ENCODE peak calls at places on chromosome 3, in six cellular contexts. One of them, this sample, is unnamed.

GRCh38 chr3:72629191-72629611 is 219.0 kb downstream of the SHQ1 start:
- DNase-seq in NCI-H69: peak; percentile 19
- DNase-seq in SJCRH30: no peak
- DNase-seq in mesenchymal stem cell: no peak
- DNase-seq in NCI-H2171 treated with DMSO at 0.1 percent for 48 hours: no peak
- DNase-seq in adrenal gland: no peak
- DNase-seq in this sample: peak; percentile 75

GRCh38 chr3:43019168-43019765 is 40.2 kb downstream of the GASK1A start:
- DNase-seq in SJCRH30: no peak
- DNase-seq in mesenchymal stem cell: no peak
- DNase-seq in NCI-H69: no peak
- DNase-seq in NCI-H2171 treated with DMSO at 0.1 percent for 48 hours: no peak
- DNase-seq in adrenal gland: no peak
- DNase-seq in this sample: no peak

GRCh38 chr3:16140116-16140893 is 34.2 kb upstream of the GALNT15 start:
- DNase-seq in SJCRH30: no peak
- DNase-seq in mesenchymal stem cell: peak; percentile 88
- DNase-seq in adrenal gland: no peak
- DNase-seq in NCI-H2171 treated with DMSO at 0.1 percent for 48 hours: no peak
- DNase-seq in NCI-H69: no peak
- DNase-seq in this sample: peak; percentile 74

GRCh38 chr3:105970283-105970682 is 101.5 kb upstream of the CBLB start:
- DNase-seq in NCI-H2171 treated with DMSO at 0.1 percent for 48 hours: peak; percentile 52
- DNase-seq in SJCRH30: no peak
- DNase-seq in NCI-H69: peak; percentile 77
- DNase-seq in mesenchymal stem cell: peak; percentile 52
- DNase-seq in adrenal gland: peak; percentile 66
- DNase-seq in this sample: peak; percentile 93

GRCh38 chr3:134030382-134030753 is 643 bp upstream of the SLCO2A1 start:
- DNase-seq in NCI-H2171 treated with DMSO at 0.1 percent for 48 hours: peak; percentile 2
- DNase-seq in NCI-H69: peak; percentile 52
- DNase-seq in SJCRH30: no peak
- DNase-seq in adrenal gland: no peak
- DNase-seq in mesenchymal stem cell: no peak
- DNase-seq in this sample: no peak

GRCh38 chr3:63625161-63625560 is 27.3 kb upstream of the SNTN start:
- DNase-seq in mesenchymal stem cell: no peak
- DNase-seq in adrenal gland: peak; percentile 2
- DNase-seq in NCI-H69: peak; percentile 75
- DNase-seq in SJCRH30: no peak
- DNase-seq in NCI-H2171 treated with DMSO at 0.1 percent for 48 hours: no peak
- DNase-seq in this sample: peak; percentile 89

GRCh38 chr3:73056365-73057150 is 4.9 kb upstream of the EBLN2 start:
- DNase-seq in mesenchymal stem cell: peak; percentile 70
- DNase-seq in NCI-H2171 treated with DMSO at 0.1 percent for 48 hours: peak; percentile 37
- DNase-seq in adrenal gland: no peak
- DNase-seq in SJCRH30: peak; percentile 37
- DNase-seq in NCI-H69: peak; percentile 63
- DNase-seq in this sample: peak; percentile 63

GRCh38 chr3:183381179-183381578 is 47.2 kb downstream of the MCF2L2 start:
- DNase-seq in SJCRH30: no peak
- DNase-seq in NCI-H69: peak; percentile 9
- DNase-seq in adrenal gland: peak; percentile 53
- DNase-seq in NCI-H2171 treated with DMSO at 0.1 percent for 48 hours: no peak
- DNase-seq in mesenchymal stem cell: peak; percentile 83
- DNase-seq in this sample: peak; percentile 60

GRCh38 chr3:47752716-47753115 is 29.0 kb downstream of the SMARCC1 start:
- DNase-seq in NCI-H2171 treated with DMSO at 0.1 percent for 48 hours: no peak
- DNase-seq in adrenal gland: no peak
- DNase-seq in SJCRH30: no peak
- DNase-seq in NCI-H69: no peak
- DNase-seq in mesenchymal stem cell: no peak
- DNase-seq in this sample: no peak

GRCh38 chr3:46812237-46812791 is 50.9 kb downstream of the MYL3 start:
- DNase-seq in mesenchymal stem cell: peak; percentile 48
- DNase-seq in NCI-H69: peak; percentile 14
- DNase-seq in SJCRH30: peak; percentile 26
- DNase-seq in adrenal gland: peak; percentile 74
- DNase-seq in NCI-H2171 treated with DMSO at 0.1 percent for 48 hours: no peak
- DNase-seq in this sample: peak; percentile 79

GRCh38 chr3:49826016-49826415 is 12.3 kb upstream of the UBA7 start:
- DNase-seq in NCI-H69: no peak
- DNase-seq in NCI-H2171 treated with DMSO at 0.1 percent for 48 hours: no peak
- DNase-seq in mesenchymal stem cell: no peak
- DNase-seq in SJCRH30: no peak
- DNase-seq in adrenal gland: no peak
- DNase-seq in this sample: no peak

GRCh38 chr3:69288161-69288895 is 97.6 kb downstream of the FRMD4B start:
- DNase-seq in NCI-H69: peak; percentile 23
- DNase-seq in mesenchymal stem cell: no peak
- DNase-seq in SJCRH30: no peak
- DNase-seq in NCI-H2171 treated with DMSO at 0.1 percent for 48 hours: peak; percentile 6
- DNase-seq in adrenal gland: no peak
- DNase-seq in this sample: peak; percentile 15

GRCh38 chr3:2706144-2706835 is 403.9 kb downstream of the IL5RA start:
- DNase-seq in mesenchymal stem cell: no peak
- DNase-seq in adrenal gland: no peak
- DNase-seq in NCI-H2171 treated with DMSO at 0.1 percent for 48 hours: no peak
- DNase-seq in SJCRH30: no peak
- DNase-seq in NCI-H69: peak; percentile 7
- DNase-seq in this sample: no peak

GRCh38 chr3:114644372-114644771 is 350.5 kb downstream of the TIGIT start:
- DNase-seq in NCI-H2171 treated with DMSO at 0.1 percent for 48 hours: no peak
- DNase-seq in SJCRH30: peak; percentile 69
- DNase-seq in mesenchymal stem cell: no peak
- DNase-seq in adrenal gland: no peak
- DNase-seq in NCI-H69: no peak
- DNase-seq in this sample: peak; percentile 14

GRCh38 chr3:121752261-121752660 is 2.7 kb upstream of the GOLGB1 start:
- DNase-seq in NCI-H2171 treated with DMSO at 0.1 percent for 48 hours: no peak
- DNase-seq in adrenal gland: no peak
- DNase-seq in SJCRH30: no peak
- DNase-seq in NCI-H69: peak; percentile 2
- DNase-seq in mesenchymal stem cell: no peak
- DNase-seq in this sample: peak; percentile 47

GRCh38 chr3:149352556-149352955 is 19.1 kb upstream of the TM4SF18 start:
- DNase-seq in adrenal gland: peak; percentile 40
- DNase-seq in NCI-H69: peak; percentile 79
- DNase-seq in SJCRH30: peak; percentile 79
- DNase-seq in mesenchymal stem cell: peak; percentile 57
- DNase-seq in NCI-H2171 treated with DMSO at 0.1 percent for 48 hours: peak; percentile 1
- DNase-seq in this sample: peak; percentile 74

GRCh38 chr3:49937081-49937480 is 2.9 kb upstream of the RBM6 start:
- DNase-seq in adrenal gland: peak; percentile 68
- DNase-seq in SJCRH30: no peak
- DNase-seq in mesenchymal stem cell: peak; percentile 34
- DNase-seq in NCI-H2171 treated with DMSO at 0.1 percent for 48 hours: no peak
- DNase-seq in NCI-H69: no peak
- DNase-seq in this sample: no peak

GRCh38 chr3:124997303-124998246 is 58.2 kb downstream of the HEG1 start:
- DNase-seq in NCI-H2171 treated with DMSO at 0.1 percent for 48 hours: peak; percentile 63
- DNase-seq in SJCRH30: no peak
- DNase-seq in mesenchymal stem cell: no peak
- DNase-seq in adrenal gland: no peak
- DNase-seq in NCI-H69: no peak
- DNase-seq in this sample: no peak

GRCh38 chr3:138381413-138381901 is 33.1 kb downstream of the MRAS start:
- DNase-seq in NCI-H69: no peak
- DNase-seq in SJCRH30: peak; percentile 63
- DNase-seq in adrenal gland: peak; percentile 61
- DNase-seq in NCI-H2171 treated with DMSO at 0.1 percent for 48 hours: no peak
- DNase-seq in mesenchymal stem cell: peak; percentile 37
- DNase-seq in this sample: no peak

GRCh38 chr3:159762238-159762637 is 226.4 kb upstream of the IL12A start:
- DNase-seq in NCI-H2171 treated with DMSO at 0.1 percent for 48 hours: no peak
- DNase-seq in NCI-H69: peak; percentile 25
- DNase-seq in mesenchymal stem cell: no peak
- DNase-seq in SJCRH30: no peak
- DNase-seq in adrenal gland: no peak
- DNase-seq in this sample: peak; percentile 38

GRCh38 chr3:168624195-168624594 is 528.5 kb upstream of the GOLIM4 start:
- DNase-seq in NCI-H2171 treated with DMSO at 0.1 percent for 48 hours: no peak
- DNase-seq in mesenchymal stem cell: no peak
- DNase-seq in SJCRH30: no peak
- DNase-seq in NCI-H69: no peak
- DNase-seq in adrenal gland: no peak
- DNase-seq in this sample: no peak

GRCh38 chr3:69433938-69434263 is 48.0 kb upstream of the FRMD4B start:
- DNase-seq in mesenchymal stem cell: peak; percentile 74
- DNase-seq in SJCRH30: peak; percentile 34
- DNase-seq in NCI-H2171 treated with DMSO at 0.1 percent for 48 hours: peak; percentile 5
- DNase-seq in NCI-H69: no peak
- DNase-seq in adrenal gland: no peak
- DNase-seq in this sample: peak; percentile 80

GRCh38 chr3:63861306-63861705 is 2.3 kb downstream of the THOC7 start:
- DNase-seq in NCI-H2171 treated with DMSO at 0.1 percent for 48 hours: no peak
- DNase-seq in SJCRH30: no peak
- DNase-seq in mesenchymal stem cell: no peak
- DNase-seq in adrenal gland: no peak
- DNase-seq in NCI-H69: peak; percentile 4
- DNase-seq in this sample: no peak

GRCh38 chr3:124486324-124486723 is 243.9 kb upstream of the UMPS start:
- DNase-seq in mesenchymal stem cell: no peak
- DNase-seq in NCI-H2171 treated with DMSO at 0.1 percent for 48 hours: no peak
- DNase-seq in SJCRH30: no peak
- DNase-seq in NCI-H69: peak; percentile 5
- DNase-seq in adrenal gland: no peak
- DNase-seq in this sample: no peak

GRCh38 chr3:15629860-15630597 is 28.5 kb downstream of the BTD start:
- DNase-seq in NCI-H69: peak; percentile 71
- DNase-seq in NCI-H2171 treated with DMSO at 0.1 percent for 48 hours: peak; percentile 16
- DNase-seq in mesenchymal stem cell: peak; percentile 91
- DNase-seq in SJCRH30: peak; percentile 84
- DNase-seq in adrenal gland: peak; percentile 83
- DNase-seq in this sample: peak; percentile 84

GRCh38 chr3:161137260-161137659 is 32.1 kb upstream of the B3GALNT1 start:
- DNase-seq in adrenal gland: no peak
- DNase-seq in NCI-H69: no peak
- DNase-seq in NCI-H2171 treated with DMSO at 0.1 percent for 48 hours: no peak
- DNase-seq in mesenchymal stem cell: no peak
- DNase-seq in SJCRH30: no peak
- DNase-seq in this sample: no peak

GRCh38 chr3:110069641-110070538 is 732.5 kb upstream of the DPPA4 start:
- DNase-seq in adrenal gland: peak; percentile 41
- DNase-seq in NCI-H2171 treated with DMSO at 0.1 percent for 48 hours: no peak
- DNase-seq in NCI-H69: no peak
- DNase-seq in SJCRH30: no peak
- DNase-seq in mesenchymal stem cell: peak; percentile 84
- DNase-seq in this sample: peak; percentile 84

GRCh38 chr3:157159037-157159761 is 748 bp downstream of the CCNL1 start:
- DNase-seq in SJCRH30: peak; percentile 61
- DNase-seq in adrenal gland: peak; percentile 64
- DNase-seq in mesenchymal stem cell: no peak
- DNase-seq in NCI-H69: peak; percentile 72
- DNase-seq in NCI-H2171 treated with DMSO at 0.1 percent for 48 hours: peak; percentile 84
- DNase-seq in this sample: peak; percentile 87